ENCODE peak calls at places on chromosomes 3 and 15, in seven cellular contexts. One of them, this sample, is unnamed.

GRCh38 chr15:45326776-45327175 is 51.6 kb downstream of the GATM start:
- DNase-seq in epithelial cell of prostate: no peak
- DNase-seq in SK-N-MC: no peak
- DNase-seq in AG04450: no peak
- DNase-seq in heart left ventricle: no peak
- DNase-seq in breast epithelium: no peak
- DNase-seq in OCI-LY7: no peak
- DNase-seq in this sample: no peak

GRCh38 chr15:41640985-41641384 is 19.2 kb upstream of the MGA start:
- DNase-seq in SK-N-MC: no peak
- DNase-seq in OCI-LY7: no peak
- DNase-seq in AG04450: no peak
- DNase-seq in breast epithelium: no peak
- DNase-seq in heart left ventricle: no peak
- DNase-seq in epithelial cell of prostate: no peak
- DNase-seq in this sample: no peak

GRCh38 chr3:58164916-58165821 is 45.6 kb downstream of the DNASE1L3 start:
- DNase-seq in AG04450: no peak
- DNase-seq in epithelial cell of prostate: no peak
- DNase-seq in breast epithelium: no peak
- DNase-seq in OCI-LY7: no peak
- DNase-seq in SK-N-MC: no peak
- DNase-seq in heart left ventricle: no peak
- DNase-seq in this sample: peak

GRCh38 chr3:148158210-148158609 is 539.5 kb upstream of the AGTR1 start:
- DNase-seq in AG04450: peak
- DNase-seq in SK-N-MC: no peak
- DNase-seq in epithelial cell of prostate: peak
- DNase-seq in OCI-LY7: no peak
- DNase-seq in breast epithelium: no peak
- DNase-seq in heart left ventricle: no peak
- DNase-seq in this sample: no peak

GRCh38 chr3:173529062-173529711 is 131.6 kb downstream of the NLGN1 start:
- DNase-seq in epithelial cell of prostate: no peak
- DNase-seq in breast epithelium: no peak
- DNase-seq in SK-N-MC: no peak
- DNase-seq in AG04450: no peak
- DNase-seq in OCI-LY7: peak
- DNase-seq in heart left ventricle: no peak
- DNase-seq in this sample: peak

GRCh38 chr15:95485367-95485766 is 845.1 kb upstream of the NR2F2 start:
- DNase-seq in epithelial cell of prostate: no peak
- DNase-seq in heart left ventricle: no peak
- DNase-seq in AG04450: no peak
- DNase-seq in breast epithelium: no peak
- DNase-seq in OCI-LY7: no peak
- DNase-seq in SK-N-MC: no peak
- DNase-seq in this sample: no peak

GRCh38 chr3:114796796-114797195 is 350.3 kb downstream of the ZBTB20 start:
- DNase-seq in AG04450: no peak
- DNase-seq in heart left ventricle: no peak
- DNase-seq in epithelial cell of prostate: no peak
- DNase-seq in OCI-LY7: no peak
- DNase-seq in breast epithelium: no peak
- DNase-seq in SK-N-MC: no peak
- DNase-seq in this sample: no peak

GRCh38 chr3:167575000-167575399 is 78.7 kb downstream of the WDR49 start:
- DNase-seq in OCI-LY7: no peak
- DNase-seq in breast epithelium: no peak
- DNase-seq in AG04450: no peak
- DNase-seq in epithelial cell of prostate: no peak
- DNase-seq in heart left ventricle: no peak
- DNase-seq in SK-N-MC: no peak
- DNase-seq in this sample: no peak

GRCh38 chr15:39781967-39782292 is 711 bp downstream of the FSIP1 start:
- DNase-seq in heart left ventricle: no peak
- DNase-seq in AG04450: no peak
- DNase-seq in epithelial cell of prostate: no peak
- DNase-seq in SK-N-MC: no peak
- DNase-seq in OCI-LY7: no peak
- DNase-seq in breast epithelium: no peak
- DNase-seq in this sample: no peak

GRCh38 chr15:40793216-40793989 is 13.5 kb upstream of the ZFYVE19 start:
- DNase-seq in AG04450: peak
- DNase-seq in heart left ventricle: no peak
- DNase-seq in epithelial cell of prostate: peak
- DNase-seq in SK-N-MC: no peak
- DNase-seq in OCI-LY7: no peak
- DNase-seq in breast epithelium: no peak
- DNase-seq in this sample: no peak

GRCh38 chr3:66438045-66438444 is 62.8 kb downstream of the LRIG1 start:
- DNase-seq in breast epithelium: no peak
- DNase-seq in OCI-LY7: no peak
- DNase-seq in SK-N-MC: no peak
- DNase-seq in epithelial cell of prostate: no peak
- DNase-seq in AG04450: no peak
- DNase-seq in heart left ventricle: no peak
- DNase-seq in this sample: no peak

GRCh38 chr3:66437341-66437929 is 63.4 kb downstream of the LRIG1 start:
- DNase-seq in breast epithelium: no peak
- DNase-seq in epithelial cell of prostate: no peak
- DNase-seq in AG04450: no peak
- DNase-seq in SK-N-MC: no peak
- DNase-seq in heart left ventricle: no peak
- DNase-seq in OCI-LY7: no peak
- DNase-seq in this sample: no peak

GRCh38 chr3:66441124-66441523 is 59.7 kb downstream of the LRIG1 start:
- DNase-seq in heart left ventricle: no peak
- DNase-seq in SK-N-MC: no peak
- DNase-seq in AG04450: no peak
- DNase-seq in OCI-LY7: no peak
- DNase-seq in breast epithelium: peak
- DNase-seq in epithelial cell of prostate: no peak
- DNase-seq in this sample: no peak

GRCh38 chr3:66441692-66442091 is 59.1 kb downstream of the LRIG1 start:
- DNase-seq in AG04450: no peak
- DNase-seq in epithelial cell of prostate: no peak
- DNase-seq in SK-N-MC: no peak
- DNase-seq in OCI-LY7: no peak
- DNase-seq in heart left ventricle: no peak
- DNase-seq in breast epithelium: no peak
- DNase-seq in this sample: no peak

DNA sequence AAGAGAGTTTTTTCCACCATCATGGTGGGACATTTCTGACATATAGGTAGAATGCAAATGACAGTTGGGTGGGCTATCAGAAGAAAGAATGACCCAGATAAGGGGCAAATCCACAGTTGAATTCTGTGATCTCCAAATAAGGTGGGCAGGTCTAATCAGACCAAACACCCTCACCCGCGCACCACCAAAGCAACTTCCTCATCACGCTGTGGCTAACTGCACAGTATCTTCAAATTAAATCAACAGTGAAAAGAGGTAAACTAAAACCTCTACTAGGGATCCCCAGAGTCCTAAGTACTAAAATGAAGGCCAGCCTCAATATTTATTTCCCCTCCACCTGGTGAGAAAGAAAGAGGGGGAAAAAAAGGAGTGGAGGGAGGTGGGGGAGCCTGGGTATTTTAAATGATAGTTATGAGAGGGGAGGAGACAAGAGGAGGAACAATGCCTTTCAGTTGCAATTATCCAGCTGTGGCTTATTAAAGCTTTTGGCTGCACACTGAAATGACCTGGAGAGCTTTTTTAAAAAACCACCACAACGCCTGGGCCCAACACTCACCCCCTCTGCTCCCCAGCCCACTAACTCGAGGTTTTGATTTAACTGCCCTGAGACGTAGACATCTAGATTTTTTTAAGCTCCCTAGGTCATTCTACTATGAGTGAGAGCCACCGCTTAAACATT is 61.0 kb downstream of the LRIG1 start:
- DNase-seq in epithelial cell of prostate: no peak
- DNase-seq in OCI-LY7: peak
- DNase-seq in AG04450: no peak
- DNase-seq in breast epithelium: no peak
- DNase-seq in SK-N-MC: no peak
- DNase-seq in heart left ventricle: no peak
- DNase-seq in this sample: no peak
- H3K27ac ChIP-seq in epithelial cell of prostate: no peak
- H3K27ac ChIP-seq in OCI-LY7: peak
- H3K27ac ChIP-seq in AG04450: no peak
- H3K27ac ChIP-seq in breast epithelium: peak
- H3K27ac ChIP-seq in SK-N-MC: no peak
- H3K27ac ChIP-seq in heart left ventricle: no peak
- H3K27ac ChIP-seq in this sample: no peak

GRCh38 chr3:61250784-61251173 is 473 bp downstream of the FHIT start:
- DNase-seq in OCI-LY7: peak
- DNase-seq in AG04450: no peak
- DNase-seq in SK-N-MC: no peak
- DNase-seq in breast epithelium: peak
- DNase-seq in epithelial cell of prostate: no peak
- DNase-seq in heart left ventricle: peak
- DNase-seq in this sample: peak

GRCh38 chr3:61252836-61253235 is 1.6 kb upstream of the FHIT start:
- DNase-seq in breast epithelium: no peak
- DNase-seq in SK-N-MC: no peak
- DNase-seq in AG04450: no peak
- DNase-seq in epithelial cell of prostate: no peak
- DNase-seq in OCI-LY7: no peak
- DNase-seq in heart left ventricle: no peak
- DNase-seq in this sample: no peak

GRCh38 chr3:61248496-61248895 is 2.8 kb downstream of the FHIT start:
- DNase-seq in heart left ventricle: no peak
- DNase-seq in breast epithelium: no peak
- DNase-seq in OCI-LY7: no peak
- DNase-seq in AG04450: no peak
- DNase-seq in epithelial cell of prostate: no peak
- DNase-seq in SK-N-MC: no peak
- DNase-seq in this sample: no peak

GRCh38 chr3:61253756-61254155 is 2.5 kb upstream of the FHIT start:
- DNase-seq in heart left ventricle: no peak
- DNase-seq in SK-N-MC: no peak
- DNase-seq in breast epithelium: no peak
- DNase-seq in epithelial cell of prostate: no peak
- DNase-seq in OCI-LY7: no peak
- DNase-seq in AG04450: no peak
- DNase-seq in this sample: no peak

GRCh38 chr3:61251174-61251972 is at the start of gene FHIT:
- DNase-seq in SK-N-MC: peak
- DNase-seq in AG04450: peak
- DNase-seq in heart left ventricle: peak
- DNase-seq in epithelial cell of prostate: peak
- DNase-seq in breast epithelium: peak
- DNase-seq in OCI-LY7: peak
- DNase-seq in this sample: peak
- H3K27ac ChIP-seq in SK-N-MC: no peak
- H3K27ac ChIP-seq in AG04450: no peak
- H3K27ac ChIP-seq in heart left ventricle: peak
- H3K27ac ChIP-seq in epithelial cell of prostate: peak
- H3K27ac ChIP-seq in breast epithelium: peak
- H3K27ac ChIP-seq in OCI-LY7: peak
- H3K27ac ChIP-seq in this sample: peak

GRCh38 chr3:139934557-139935070 is 371 bp upstream of the CLSTN2 start:
- DNase-seq in AG04450: no peak
- DNase-seq in SK-N-MC: no peak
- DNase-seq in epithelial cell of prostate: no peak
- DNase-seq in heart left ventricle: peak
- DNase-seq in breast epithelium: no peak
- DNase-seq in OCI-LY7: no peak
- DNase-seq in this sample: peak
- H3K27ac ChIP-seq in AG04450: no peak
- H3K27ac ChIP-seq in SK-N-MC: no peak
- H3K27ac ChIP-seq in epithelial cell of prostate: no peak
- H3K27ac ChIP-seq in heart left ventricle: no peak
- H3K27ac ChIP-seq in breast epithelium: no peak
- H3K27ac ChIP-seq in OCI-LY7: no peak
- H3K27ac ChIP-seq in this sample: no peak

GRCh38 chr3:38372214-38372601 is 25.6 kb downstream of the XYLB start:
- DNase-seq in breast epithelium: no peak
- DNase-seq in OCI-LY7: no peak
- DNase-seq in heart left ventricle: no peak
- DNase-seq in SK-N-MC: no peak
- DNase-seq in AG04450: no peak
- DNase-seq in epithelial cell of prostate: no peak
- DNase-seq in this sample: no peak
- H3K27ac ChIP-seq in breast epithelium: no peak
- H3K27ac ChIP-seq in OCI-LY7: no peak
- H3K27ac ChIP-seq in heart left ventricle: no peak
- H3K27ac ChIP-seq in SK-N-MC: no peak
- H3K27ac ChIP-seq in AG04450: no peak
- H3K27ac ChIP-seq in epithelial cell of prostate: no peak
- H3K27ac ChIP-seq in this sample: no peak

GRCh38 chr3:119297169-119297568 is 3.0 kb downstream of the ARHGAP31 start:
- DNase-seq in heart left ventricle: no peak
- DNase-seq in SK-N-MC: no peak
- DNase-seq in OCI-LY7: no peak
- DNase-seq in epithelial cell of prostate: no peak
- DNase-seq in breast epithelium: no peak
- DNase-seq in AG04450: no peak
- DNase-seq in this sample: no peak
- H3K27ac ChIP-seq in heart left ventricle: peak
- H3K27ac ChIP-seq in SK-N-MC: no peak
- H3K27ac ChIP-seq in OCI-LY7: no peak
- H3K27ac ChIP-seq in epithelial cell of prostate: no peak
- H3K27ac ChIP-seq in breast epithelium: peak
- H3K27ac ChIP-seq in AG04450: no peak
- H3K27ac ChIP-seq in this sample: peak

DNA sequence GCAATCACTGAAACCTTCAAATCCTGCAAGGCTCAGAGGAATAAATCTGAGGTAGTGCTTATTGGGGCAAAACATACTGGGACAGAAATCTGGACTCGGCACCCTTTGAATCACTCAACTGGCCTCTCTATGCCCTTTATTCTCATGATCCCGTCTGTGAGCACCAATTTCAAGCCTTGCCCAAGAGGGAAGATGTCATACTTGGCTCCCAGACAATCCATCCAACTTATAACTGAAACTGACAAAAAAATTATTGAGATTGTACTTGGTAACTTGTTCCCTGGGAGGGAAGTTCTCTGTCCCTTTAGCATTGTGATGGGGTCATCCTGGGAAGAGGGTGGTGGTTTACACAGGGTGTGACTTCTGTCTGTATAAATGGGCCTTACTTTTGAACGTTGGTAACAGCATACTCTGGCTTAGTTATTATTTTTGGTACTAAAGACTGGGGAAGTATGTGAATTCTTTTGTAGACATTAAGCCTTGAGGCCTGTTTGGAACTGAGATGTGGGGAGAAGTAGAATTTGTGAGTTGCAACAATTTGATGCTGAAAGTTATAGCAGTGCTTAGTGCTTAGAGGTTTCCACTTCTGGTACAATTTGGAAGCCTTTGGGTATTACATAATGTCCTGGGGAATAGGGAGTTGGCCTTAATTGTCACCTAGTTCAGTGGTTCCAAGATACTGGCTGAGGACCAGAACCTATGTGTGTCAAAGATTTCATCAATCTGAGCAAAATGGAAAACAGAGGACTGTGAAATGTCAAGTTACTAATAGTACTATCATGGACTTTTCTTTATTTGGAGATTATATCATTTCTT is 15.7 kb downstream of the TLNRD1 start:
- DNase-seq in heart left ventricle: no peak
- DNase-seq in epithelial cell of prostate: no peak
- DNase-seq in OCI-LY7: no peak
- DNase-seq in AG04450: no peak
- DNase-seq in breast epithelium: no peak
- DNase-seq in SK-N-MC: no peak
- DNase-seq in this sample: no peak
- H3K27ac ChIP-seq in heart left ventricle: peak
- H3K27ac ChIP-seq in epithelial cell of prostate: no peak
- H3K27ac ChIP-seq in OCI-LY7: no peak
- H3K27ac ChIP-seq in AG04450: no peak
- H3K27ac ChIP-seq in breast epithelium: peak
- H3K27ac ChIP-seq in SK-N-MC: no peak
- H3K27ac ChIP-seq in this sample: no peak